ENCODE peak calls at places on chromosomes 11 and 22, in eight cellular contexts. One of them, this sample, is unnamed.

GRCh38 chr11:93521086-93521485 is 22.1 kb downstream of the SMCO4 start:
- DNase-seq in astrocyte of the spinal cord: no peak
- DNase-seq in endothelial cell: no peak
- DNase-seq in cardiac muscle cell: no peak
- DNase-seq in cardiac fibroblast: no peak
- DNase-seq in psoas muscle: no peak
- DNase-seq in CD4-positive, alpha-beta T cell: no peak
- DNase-seq in transverse colon: no peak
- DNase-seq in this sample: peak; percentile 6

GRCh38 chr11:105135873-105136272 is 3.7 kb downstream of the CARD18 start:
- DNase-seq in astrocyte of the spinal cord: no peak
- DNase-seq in endothelial cell: no peak
- DNase-seq in cardiac muscle cell: no peak
- DNase-seq in cardiac fibroblast: no peak
- DNase-seq in psoas muscle: no peak
- DNase-seq in CD4-positive, alpha-beta T cell: no peak
- DNase-seq in transverse colon: no peak
- DNase-seq in this sample: no peak

GRCh38 chr11:112219476-112220232 is 6.6 kb upstream of the PTS start:
- DNase-seq in astrocyte of the spinal cord: peak; percentile 79
- DNase-seq in endothelial cell: peak; percentile 36
- DNase-seq in cardiac muscle cell: peak; percentile 87
- DNase-seq in cardiac fibroblast: peak; percentile 86
- DNase-seq in psoas muscle: no peak
- DNase-seq in CD4-positive, alpha-beta T cell: no peak
- DNase-seq in transverse colon: peak; percentile 20
- DNase-seq in this sample: peak; percentile 33

GRCh38 chr22:29883045-29883830 is at the start of gene MTMR3:
- DNase-seq in astrocyte of the spinal cord: peak; percentile 90
- DNase-seq in endothelial cell: peak; percentile 99
- DNase-seq in cardiac muscle cell: peak; percentile 94
- DNase-seq in cardiac fibroblast: peak; percentile 92
- DNase-seq in psoas muscle: peak; percentile 94
- DNase-seq in CD4-positive, alpha-beta T cell: peak; percentile 92
- DNase-seq in transverse colon: peak; percentile 98
- DNase-seq in this sample: peak; percentile 98

GRCh38 chr22:28978158-28978557 is 83.5 kb downstream of the C22orf31 start:
- DNase-seq in astrocyte of the spinal cord: peak; percentile 53
- DNase-seq in endothelial cell: no peak
- DNase-seq in cardiac muscle cell: peak; percentile 38
- DNase-seq in cardiac fibroblast: peak; percentile 29
- DNase-seq in psoas muscle: peak; percentile 65
- DNase-seq in CD4-positive, alpha-beta T cell: no peak
- DNase-seq in transverse colon: no peak
- DNase-seq in this sample: peak; percentile 41

GRCh38 chr22:50705219-50705691 is 32.6 kb downstream of the SHANK3 start:
- DNase-seq in astrocyte of the spinal cord: peak; percentile 81
- DNase-seq in endothelial cell: peak; percentile 42
- DNase-seq in cardiac muscle cell: peak; percentile 89
- DNase-seq in cardiac fibroblast: peak; percentile 70
- DNase-seq in psoas muscle: no peak
- DNase-seq in CD4-positive, alpha-beta T cell: no peak
- DNase-seq in transverse colon: no peak
- DNase-seq in this sample: no peak

GRCh38 chr11:57288771-57289579 is 35.8 kb downstream of the TNKS1BP1 start:
- DNase-seq in astrocyte of the spinal cord: peak; percentile 76
- DNase-seq in endothelial cell: peak; percentile 38
- DNase-seq in cardiac muscle cell: peak; percentile 53
- DNase-seq in cardiac fibroblast: peak; percentile 64
- DNase-seq in psoas muscle: no peak
- DNase-seq in CD4-positive, alpha-beta T cell: no peak
- DNase-seq in transverse colon: no peak
- DNase-seq in this sample: no peak

GRCh38 chr22:19419464-19420178 is 11.9 kb downstream of the HIRA start:
- DNase-seq in astrocyte of the spinal cord: no peak
- DNase-seq in endothelial cell: no peak
- DNase-seq in cardiac muscle cell: peak; percentile 15
- DNase-seq in cardiac fibroblast: peak; percentile 13
- DNase-seq in psoas muscle: no peak
- DNase-seq in CD4-positive, alpha-beta T cell: no peak
- DNase-seq in transverse colon: peak; percentile 24
- DNase-seq in this sample: no peak

GRCh38 chr11:120750647-120751419 is 239.3 kb downstream of the GRIK4 start:
- DNase-seq in astrocyte of the spinal cord: no peak
- DNase-seq in endothelial cell: no peak
- DNase-seq in cardiac muscle cell: no peak
- DNase-seq in cardiac fibroblast: no peak
- DNase-seq in psoas muscle: no peak
- DNase-seq in CD4-positive, alpha-beta T cell: no peak
- DNase-seq in transverse colon: no peak
- DNase-seq in this sample: no peak

GRCh38 chr22:23373601-23374000 is 193.3 kb downstream of the BCR start:
- DNase-seq in astrocyte of the spinal cord: no peak
- DNase-seq in endothelial cell: no peak
- DNase-seq in cardiac muscle cell: no peak
- DNase-seq in cardiac fibroblast: no peak
- DNase-seq in psoas muscle: no peak
- DNase-seq in CD4-positive, alpha-beta T cell: no peak
- DNase-seq in transverse colon: no peak
- DNase-seq in this sample: no peak

GRCh38 chr11:112963368-112963955 is 2.2 kb downstream of the NCAM1 start:
- DNase-seq in astrocyte of the spinal cord: no peak
- DNase-seq in endothelial cell: peak; percentile 5
- DNase-seq in cardiac muscle cell: no peak
- DNase-seq in cardiac fibroblast: no peak
- DNase-seq in psoas muscle: peak; percentile 14
- DNase-seq in CD4-positive, alpha-beta T cell: no peak
- DNase-seq in transverse colon: no peak
- DNase-seq in this sample: no peak

GRCh38 chr11:1017269-1018005 is 19.1 kb downstream of the MUC6 start:
- DNase-seq in astrocyte of the spinal cord: no peak
- DNase-seq in endothelial cell: no peak
- DNase-seq in cardiac muscle cell: no peak
- DNase-seq in cardiac fibroblast: no peak
- DNase-seq in psoas muscle: no peak
- DNase-seq in CD4-positive, alpha-beta T cell: no peak
- DNase-seq in transverse colon: no peak
- DNase-seq in this sample: no peak

GRCh38 chr11:6607190-6607635 is 3.6 kb downstream of the ILK start:
- DNase-seq in astrocyte of the spinal cord: no peak
- DNase-seq in endothelial cell: no peak
- DNase-seq in cardiac muscle cell: no peak
- DNase-seq in cardiac fibroblast: no peak
- DNase-seq in psoas muscle: no peak
- DNase-seq in CD4-positive, alpha-beta T cell: no peak
- DNase-seq in transverse colon: no peak
- DNase-seq in this sample: no peak

GRCh38 chr11:14904745-14905103 is 12.7 kb upstream of the CYP2R1 start:
- DNase-seq in astrocyte of the spinal cord: peak; percentile 66
- DNase-seq in endothelial cell: peak; percentile 87
- DNase-seq in cardiac muscle cell: peak; percentile 84
- DNase-seq in cardiac fibroblast: peak; percentile 76
- DNase-seq in psoas muscle: peak; percentile 78
- DNase-seq in CD4-positive, alpha-beta T cell: peak; percentile 79
- DNase-seq in transverse colon: peak; percentile 79
- DNase-seq in this sample: peak; percentile 62

GRCh38 chr11:75147191-75147874 is 3.6 kb upstream of the SLCO2B1 start:
- DNase-seq in astrocyte of the spinal cord: no peak
- DNase-seq in endothelial cell: no peak
- DNase-seq in cardiac muscle cell: no peak
- DNase-seq in cardiac fibroblast: no peak
- DNase-seq in psoas muscle: no peak
- DNase-seq in CD4-positive, alpha-beta T cell: no peak
- DNase-seq in transverse colon: no peak
- DNase-seq in this sample: no peak

GRCh38 chr22:16955678-16956210 is 52.3 kb downstream of the GAB4 start:
- DNase-seq in astrocyte of the spinal cord: no peak
- DNase-seq in endothelial cell: no peak
- DNase-seq in cardiac muscle cell: no peak
- DNase-seq in cardiac fibroblast: no peak
- DNase-seq in psoas muscle: no peak
- DNase-seq in CD4-positive, alpha-beta T cell: no peak
- DNase-seq in transverse colon: no peak
- DNase-seq in this sample: no peak

GRCh38 chr11:1048375-1049070 is 12.0 kb upstream of the MUC6 start:
- DNase-seq in astrocyte of the spinal cord: no peak
- DNase-seq in endothelial cell: no peak
- DNase-seq in cardiac muscle cell: no peak
- DNase-seq in cardiac fibroblast: no peak
- DNase-seq in psoas muscle: peak; percentile 6
- DNase-seq in CD4-positive, alpha-beta T cell: no peak
- DNase-seq in transverse colon: no peak
- DNase-seq in this sample: no peak

GRCh38 chr22:17266261-17266971 is 47.2 kb upstream of the ADA2 start:
- DNase-seq in astrocyte of the spinal cord: peak; percentile 21
- DNase-seq in endothelial cell: peak; percentile 30
- DNase-seq in cardiac muscle cell: peak; percentile 26
- DNase-seq in cardiac fibroblast: no peak
- DNase-seq in psoas muscle: no peak
- DNase-seq in CD4-positive, alpha-beta T cell: no peak
- DNase-seq in transverse colon: peak; percentile 76
- DNase-seq in this sample: peak; percentile 10

GRCh38 chr11:62124186-62125113 is 639 bp downstream of the INCENP start:
- DNase-seq in astrocyte of the spinal cord: peak; percentile 31
- DNase-seq in endothelial cell: peak; percentile 28
- DNase-seq in cardiac muscle cell: peak; percentile 36
- DNase-seq in cardiac fibroblast: peak; percentile 32
- DNase-seq in psoas muscle: peak; percentile 40
- DNase-seq in CD4-positive, alpha-beta T cell: no peak
- DNase-seq in transverse colon: peak; percentile 41
- DNase-seq in this sample: peak; percentile 59

GRCh38 chr11:62120001-62120400 is 3.8 kb upstream of the INCENP start:
- DNase-seq in astrocyte of the spinal cord: no peak
- DNase-seq in endothelial cell: no peak
- DNase-seq in cardiac muscle cell: no peak
- DNase-seq in cardiac fibroblast: no peak
- DNase-seq in psoas muscle: no peak
- DNase-seq in CD4-positive, alpha-beta T cell: no peak
- DNase-seq in transverse colon: no peak
- DNase-seq in this sample: no peak

GRCh38 chr11:62120466-62120865 is 3.3 kb upstream of the INCENP start:
- DNase-seq in astrocyte of the spinal cord: no peak
- DNase-seq in endothelial cell: no peak
- DNase-seq in cardiac muscle cell: no peak
- DNase-seq in cardiac fibroblast: no peak
- DNase-seq in psoas muscle: no peak
- DNase-seq in CD4-positive, alpha-beta T cell: no peak
- DNase-seq in transverse colon: no peak
- DNase-seq in this sample: no peak

GRCh38 chr11:62123669-62124185 is at the start of gene INCENP:
- DNase-seq in astrocyte of the spinal cord: peak; percentile 99
- DNase-seq in endothelial cell: peak; percentile 90
- DNase-seq in cardiac muscle cell: peak; percentile 99
- DNase-seq in cardiac fibroblast: peak; percentile 99
- DNase-seq in psoas muscle: peak; percentile 96
- DNase-seq in CD4-positive, alpha-beta T cell: peak; percentile 91
- DNase-seq in transverse colon: peak; percentile 96
- DNase-seq in this sample: peak; percentile 94

DNA sequence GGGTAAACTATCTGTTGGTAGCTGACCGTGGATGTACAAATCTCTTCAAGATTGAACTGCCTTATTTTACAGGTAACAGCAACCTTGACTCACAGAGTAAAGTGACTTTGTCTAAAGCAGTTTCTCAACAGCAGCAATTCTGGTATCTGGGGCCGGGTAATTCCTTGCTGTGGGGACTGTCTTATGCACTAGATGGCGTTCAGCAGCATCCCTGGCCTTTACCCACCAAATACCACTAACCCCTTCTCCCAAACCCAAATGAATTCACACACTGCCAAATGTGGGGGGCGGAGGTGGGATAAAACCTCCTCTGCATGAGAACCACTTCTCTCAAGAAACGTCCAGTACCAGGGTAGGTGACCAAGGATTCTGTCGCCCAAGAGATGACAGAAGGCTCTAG is 1.7 kb upstream of the INCENP start:
- DNase-seq in astrocyte of the spinal cord: no peak
- DNase-seq in endothelial cell: no peak
- DNase-seq in cardiac muscle cell: no peak
- DNase-seq in cardiac fibroblast: peak; percentile 25
- DNase-seq in psoas muscle: no peak
- DNase-seq in CD4-positive, alpha-beta T cell: no peak
- DNase-seq in transverse colon: no peak
- DNase-seq in this sample: no peak
- TF ChIP-seq CTCF in astrocyte of the spinal cord: peak; percentile 9
- TF ChIP-seq CTCF in endothelial cell: no peak
- TF ChIP-seq CTCF in cardiac muscle cell: peak; percentile 14
- TF ChIP-seq CTCF in cardiac fibroblast: peak; percentile 12
- TF ChIP-seq CTCF in psoas muscle: no peak
- TF ChIP-seq CTCF in CD4-positive, alpha-beta T cell: no peak
- TF ChIP-seq CTCF in transverse colon: no peak
- TF ChIP-seq CTCF in this sample: peak; percentile 18

DNA sequence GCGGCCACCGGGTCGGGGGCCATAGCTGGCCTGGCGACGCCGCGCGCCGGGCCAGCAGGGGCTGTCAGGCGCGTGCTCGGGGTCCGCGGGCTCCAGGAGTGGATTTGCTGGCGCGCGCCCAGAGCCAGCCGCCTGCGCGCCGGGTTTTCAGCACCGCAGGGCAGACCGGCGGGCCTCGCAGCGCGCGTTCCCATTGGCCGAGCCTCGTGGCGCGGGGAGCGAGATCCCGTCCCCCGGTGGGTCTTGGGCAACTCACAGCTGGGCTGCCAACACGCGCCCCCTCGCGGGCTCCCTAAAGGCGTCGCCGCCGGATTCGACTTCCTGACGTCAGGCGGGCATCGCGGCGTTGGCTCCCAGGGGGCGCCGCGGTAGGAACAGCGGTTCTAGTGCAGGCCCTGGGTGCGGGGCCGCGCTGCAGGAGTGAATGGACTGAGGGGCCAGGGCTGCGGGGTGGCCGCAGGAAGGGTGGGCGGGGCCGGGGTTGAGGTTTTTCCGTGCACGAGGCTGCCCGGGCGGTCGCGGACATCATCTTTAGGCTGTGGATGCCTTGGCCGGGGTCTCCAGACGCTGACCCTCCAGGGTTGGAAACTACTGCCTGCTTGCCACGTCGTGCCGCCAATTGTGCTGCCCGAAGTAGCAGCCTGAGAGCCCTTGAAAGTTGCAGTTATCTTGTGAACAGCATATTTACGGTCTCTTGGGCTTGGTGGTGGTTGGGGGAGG is at the start of gene FADS1:
- DNase-seq in astrocyte of the spinal cord: peak; percentile 94
- DNase-seq in endothelial cell: peak; percentile 99
- DNase-seq in cardiac muscle cell: peak; percentile 97
- DNase-seq in cardiac fibroblast: peak; percentile 98
- DNase-seq in psoas muscle: peak; percentile 91
- DNase-seq in CD4-positive, alpha-beta T cell: peak; percentile 70
- DNase-seq in transverse colon: peak; percentile 83
- DNase-seq in this sample: peak; percentile 97
- TF ChIP-seq CTCF in astrocyte of the spinal cord: peak; percentile 53
- TF ChIP-seq CTCF in endothelial cell: peak; percentile 57
- TF ChIP-seq CTCF in cardiac muscle cell: peak; percentile 58
- TF ChIP-seq CTCF in cardiac fibroblast: peak; percentile 47
- TF ChIP-seq CTCF in psoas muscle: peak; percentile 38
- TF ChIP-seq CTCF in CD4-positive, alpha-beta T cell: peak; percentile 67
- TF ChIP-seq CTCF in transverse colon: peak; percentile 41
- TF ChIP-seq CTCF in this sample: peak; percentile 63

GRCh38 chr11:95788921-95789505 is 569 bp downstream of the FAM76B start:
- DNase-seq in astrocyte of the spinal cord: peak; percentile 46
- DNase-seq in endothelial cell: peak; percentile 59
- DNase-seq in cardiac muscle cell: peak; percentile 41
- DNase-seq in cardiac fibroblast: peak; percentile 47
- DNase-seq in psoas muscle: no peak
- DNase-seq in CD4-positive, alpha-beta T cell: peak; percentile 19
- DNase-seq in transverse colon: peak; percentile 13
- DNase-seq in this sample: peak; percentile 25
- TF ChIP-seq CTCF in astrocyte of the spinal cord: peak; percentile 48
- TF ChIP-seq CTCF in endothelial cell: peak; percentile 37
- TF ChIP-seq CTCF in cardiac muscle cell: peak; percentile 27
- TF ChIP-seq CTCF in cardiac fibroblast: peak; percentile 37
- TF ChIP-seq CTCF in psoas muscle: no peak
- TF ChIP-seq CTCF in CD4-positive, alpha-beta T cell: no peak
- TF ChIP-seq CTCF in transverse colon: no peak
- TF ChIP-seq CTCF in this sample: no peak

GRCh38 chr11:88484873-88485621 is 147.5 kb upstream of the CTSC start:
- DNase-seq in astrocyte of the spinal cord: no peak
- DNase-seq in endothelial cell: peak; percentile 30
- DNase-seq in cardiac muscle cell: peak; percentile 51
- DNase-seq in cardiac fibroblast: peak; percentile 41
- DNase-seq in psoas muscle: no peak
- DNase-seq in CD4-positive, alpha-beta T cell: no peak
- DNase-seq in transverse colon: peak; percentile 13
- DNase-seq in this sample: peak; percentile 24
- TF ChIP-seq CTCF in astrocyte of the spinal cord: peak; percentile 68
- TF ChIP-seq CTCF in endothelial cell: peak; percentile 89
- TF ChIP-seq CTCF in cardiac muscle cell: peak; percentile 79
- TF ChIP-seq CTCF in cardiac fibroblast: peak; percentile 82
- TF ChIP-seq CTCF in psoas muscle: peak; percentile 45
- TF ChIP-seq CTCF in CD4-positive, alpha-beta T cell: peak; percentile 61
- TF ChIP-seq CTCF in transverse colon: peak; percentile 64
- TF ChIP-seq CTCF in this sample: peak; percentile 68

This sample was measured in Calu3.